ENCODE peak calls at places on chromosomes 3 and 15, in eight cellular contexts. Z is WTC11, Q is A549, J is GM12878, E is HepG2, R is H1, M is K562, I is SK-N-SH. K is an unnamed sample.

GRCh38 chr15:57251308-57251707 is 125.0 kb upstream of the CGNL1 start:
- DNase-seq in Z (no peak), Q (no peak), J (no peak), E (no peak), R (no peak), M (no peak), I (no peak), K (peak)

GRCh38 chr15:39642011-39642640 is 61.2 kb downstream of the THBS1 start:
- DNase-seq in Z (no peak), Q (no peak), J (no peak), E (no peak), R (no peak), M (no peak), I (peak), K (peak)

GRCh38 chr3:48301814-48302194 is 31.7 kb downstream of the SPINK8 start:
- DNase-seq in Z (no peak), Q (peak), J (no peak), E (peak), R (no peak), M (peak), I (peak), K (peak)

GRCh38 chr15:59237119-59237853 is 30.6 kb downstream of the LDHAL6B start:
- DNase-seq in Z (no peak), Q (no peak), J (peak), E (no peak), R (no peak), M (no peak), I (no peak), K (no peak)

GRCh38 chr3:71564361-71564760 is 19.2 kb downstream of the FOXP1 start:
- DNase-seq in Z (no peak), Q (no peak), J (no peak), E (no peak), R (no peak), M (no peak), I (no peak), K (no peak)

GRCh38 chr3:47540281-47540680 is 26.8 kb upstream of the ELP6 start:
- DNase-seq in Z (no peak), Q (no peak), J (no peak), E (no peak), R (no peak), M (no peak), I (no peak), K (peak)

GRCh38 chr15:62847900-62848489 is 194.6 kb upstream of the TPM1 start:
- DNase-seq in Z (peak), Q (peak), J (no peak), E (peak), R (peak), M (peak), I (peak), K (peak)

GRCh38 chr3:149992416-149993058 is 21.8 kb upstream of the PFN2 start:
- DNase-seq in Z (peak), Q (no peak), J (no peak), E (no peak), R (no peak), M (no peak), I (no peak), K (no peak)

GRCh38 chr15:35522061-35522460 is 23.9 kb downstream of the DPH6 start:
- DNase-seq in Z (no peak), Q (no peak), J (no peak), E (no peak), R (no peak), M (no peak), I (peak), K (peak)

GRCh38 chr15:73050561-73051297 is 1.5 kb upstream of the NEO1 start:
- DNase-seq in Z (no peak), Q (no peak), J (no peak), E (no peak), R (no peak), M (no peak), I (no peak), K (no peak)

GRCh38 chr3:186976802-186977201 is 46.5 kb downstream of the ST6GAL1 start:
- DNase-seq in Z (no peak), Q (no peak), J (no peak), E (no peak), R (no peak), M (no peak), I (no peak), K (no peak)

GRCh38 chr15:31206386-31207174 is 105.1 kb upstream of the TRPM1 start:
- DNase-seq in Z (no peak), Q (no peak), J (no peak), E (no peak), R (no peak), M (no peak), I (peak), K (no peak)

GRCh38 chr3:40248591-40248990 is 60.9 kb upstream of the EIF1B start:
- DNase-seq in Z (no peak), Q (no peak), J (no peak), E (no peak), R (no peak), M (no peak), I (no peak), K (no peak)

GRCh38 chr3:99984139-99984538 is 130.2 kb downstream of the FILIP1L start:
- DNase-seq in Z (no peak), Q (no peak), J (no peak), E (no peak), R (no peak), M (no peak), I (no peak), K (no peak)

GRCh38 chr15:29821416-29822099 is 710 bp downstream of the TJP1 start:
- DNase-seq in Z (peak), Q (peak), J (no peak), E (peak), R (no peak), M (peak), I (peak), K (peak)

DNA sequence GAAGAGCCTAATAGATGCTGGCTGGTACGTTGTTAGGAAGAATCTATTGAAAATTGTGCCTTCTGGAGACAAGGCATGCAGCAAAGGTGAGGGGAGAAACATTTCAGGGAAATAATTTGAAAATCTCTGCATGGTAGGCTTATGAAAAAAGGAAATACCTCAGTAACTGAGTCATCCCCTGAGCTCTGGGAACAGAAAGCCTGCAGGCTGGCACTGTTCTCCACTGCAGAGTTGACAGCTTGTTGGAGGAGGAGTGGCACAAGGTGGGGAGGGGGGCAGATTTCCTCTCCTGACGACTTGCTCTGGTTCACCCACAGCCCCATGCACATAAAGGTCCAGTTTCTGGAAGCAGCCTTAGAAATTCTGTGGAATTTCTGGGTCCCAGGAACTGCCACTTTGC is 179.4 kb downstream of the ABHD5 start:
- DNase-seq in Z (no peak), Q (peak), J (no peak), E (no peak), R (no peak), M (no peak), I (no peak), K (peak)
- TF ChIP-seq USF2 in Z (no peak), Q (no peak), J (no peak), E (no peak), R (no peak), M (no peak), I (no peak), K (no peak)

GRCh38 chr3:140092883-140093536 is 158.0 kb downstream of the CLSTN2 start:
- DNase-seq in Z (peak), Q (no peak), J (no peak), E (no peak), R (no peak), M (peak), I (peak), K (no peak)

GRCh38 chr3:140089403-140090072 is 154.6 kb downstream of the CLSTN2 start:
- DNase-seq in Z (no peak), Q (no peak), J (no peak), E (no peak), R (no peak), M (no peak), I (no peak), K (no peak)

GRCh38 chr3:140093742-140094141 is 158.8 kb downstream of the CLSTN2 start:
- DNase-seq in Z (no peak), Q (no peak), J (no peak), E (no peak), R (no peak), M (no peak), I (no peak), K (peak)

GRCh38 chr3:140088058-140088457 is 153.1 kb downstream of the CLSTN2 start:
- DNase-seq in Z (no peak), Q (no peak), J (no peak), E (no peak), R (no peak), M (no peak), I (peak), K (no peak)

GRCh38 chr3:140091143-140091542 is 156.2 kb downstream of the CLSTN2 start:
- DNase-seq in Z (no peak), Q (no peak), J (no peak), E (no peak), R (no peak), M (no peak), I (no peak), K (no peak)
- TF ChIP-seq USF2 in Z (no peak), Q (no peak), J (no peak), E (no peak), R (no peak), M (no peak), I (no peak), K (no peak)

GRCh38 chr3:179149239-179149887 is 1.2 kb downstream of the PIK3CA start:
- DNase-seq in Z (no peak), Q (peak), J (peak), E (peak), R (no peak), M (no peak), I (no peak), K (peak)

GRCh38 chr3:179147571-179148445 is at the start of gene PIK3CA:
- DNase-seq in Z (peak), Q (peak), J (peak), E (peak), R (peak), M (peak), I (peak), K (peak)

GRCh38 chr3:179149951-179150350 is 1.8 kb downstream of the PIK3CA start:
- DNase-seq in Z (no peak), Q (no peak), J (no peak), E (no peak), R (no peak), M (no peak), I (no peak), K (no peak)

GRCh38 chr3:179148446-179149238 is 485 bp downstream of the PIK3CA start:
- DNase-seq in Z (peak), Q (peak), J (no peak), E (peak), R (no peak), M (peak), I (peak), K (peak)

GRCh38 chr3:179146911-179147570 is 1.1 kb upstream of the PIK3CA start:
- DNase-seq in Z (no peak), Q (peak), J (peak), E (peak), R (no peak), M (peak), I (peak), K (peak)
- TF ChIP-seq USF2 in Z (no peak), Q (no peak), J (no peak), E (no peak), R (no peak), M (no peak), I (no peak), K (no peak)

DNA sequence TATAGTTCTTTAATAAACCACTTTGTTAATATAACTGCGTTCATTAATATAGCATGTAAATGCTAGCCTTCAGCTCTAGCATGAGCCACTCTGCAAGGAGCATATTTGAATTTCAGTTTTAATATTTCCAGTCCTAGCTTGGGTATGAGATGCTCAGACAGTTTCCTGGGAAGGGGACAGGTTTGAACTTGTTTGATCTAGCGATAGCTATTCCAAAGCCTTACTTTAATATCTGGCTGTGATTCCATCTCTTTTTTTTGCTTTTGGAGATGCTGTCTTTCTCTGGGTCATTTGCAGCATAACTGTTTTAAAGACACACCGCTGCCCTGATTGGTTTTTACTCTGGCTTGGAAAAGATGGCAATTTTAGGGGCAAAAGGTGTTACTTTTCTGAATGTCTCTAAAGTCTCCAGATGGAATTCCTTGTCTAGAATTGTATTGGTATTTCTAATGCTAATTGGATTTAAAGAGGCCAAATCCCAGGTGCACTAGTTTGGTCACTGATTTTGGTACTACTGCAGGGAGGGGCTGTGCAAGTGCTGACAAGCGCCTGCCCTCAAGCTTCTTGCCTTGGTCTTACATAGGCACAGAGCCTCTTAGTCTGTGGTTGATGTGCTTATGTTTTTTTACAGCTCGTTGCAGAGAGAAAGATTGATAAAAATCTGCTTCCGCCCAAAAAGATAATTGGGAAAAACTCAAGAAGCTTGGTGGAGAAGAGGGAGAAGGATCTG is 2.8 kb downstream of the NISCH start:
- DNase-seq in Z (no peak), Q (no peak), J (no peak), E (no peak), R (no peak), M (no peak), I (no peak), K (no peak)
- TF ChIP-seq USF2 in Z (no peak), Q (no peak), J (no peak), E (no peak), R (no peak), M (no peak), I (no peak), K (no peak)

K was measured in IMR-90.